ENCODE peak calls at places on chromosomes 11 and 22, in ten cellular contexts. One of them, this sample, is unnamed.

GRCh38 chr22:32265882-32266767 is 11.0 kb upstream of the SLC5A4 start:
- DNase-seq in pancreas: peak; percentile 44
- DNase-seq in GM23338: peak; percentile 89
- DNase-seq in A549: peak; percentile 60
- DNase-seq in uterus: peak; percentile 49
- DNase-seq in thoracic aorta: peak; percentile 45
- DNase-seq in stomach: peak; percentile 69
- DNase-seq in hepatocyte: peak; percentile 88
- DNase-seq in esophagus squamous epithelium: no peak
- DNase-seq in ascending aorta: peak; percentile 82
- DNase-seq in this sample: peak; percentile 66

GRCh38 chr22:42648368-42649260 is 578 bp downstream of the CYB5R3 start:
- DNase-seq in thoracic aorta: no peak
- DNase-seq in ascending aorta: peak; percentile 78
- DNase-seq in uterus: peak; percentile 50
- DNase-seq in A549: peak; percentile 43
- DNase-seq in esophagus squamous epithelium: no peak
- DNase-seq in stomach: peak; percentile 79
- DNase-seq in pancreas: peak; percentile 78
- DNase-seq in GM23338: no peak
- DNase-seq in hepatocyte: peak; percentile 79
- DNase-seq in this sample: peak; percentile 89

GRCh38 chr11:31940396-31941037 is 129.4 kb upstream of the PAX6 start:
- DNase-seq in thoracic aorta: no peak
- DNase-seq in stomach: no peak
- DNase-seq in pancreas: no peak
- DNase-seq in hepatocyte: no peak
- DNase-seq in ascending aorta: no peak
- DNase-seq in uterus: no peak
- DNase-seq in esophagus squamous epithelium: no peak
- DNase-seq in A549: no peak
- DNase-seq in GM23338: no peak
- DNase-seq in this sample: no peak

GRCh38 chr22:43448048-43448447 is 36.2 kb downstream of the MPPED1 start:
- DNase-seq in thoracic aorta: no peak
- DNase-seq in hepatocyte: no peak
- DNase-seq in pancreas: no peak
- DNase-seq in GM23338: no peak
- DNase-seq in stomach: no peak
- DNase-seq in ascending aorta: no peak
- DNase-seq in uterus: no peak
- DNase-seq in A549: no peak
- DNase-seq in esophagus squamous epithelium: no peak
- DNase-seq in this sample: no peak

GRCh38 chr11:99240192-99241030 is 219.7 kb downstream of the CNTN5 start:
- DNase-seq in hepatocyte: no peak
- DNase-seq in uterus: no peak
- DNase-seq in stomach: no peak
- DNase-seq in esophagus squamous epithelium: no peak
- DNase-seq in A549: peak; percentile 1
- DNase-seq in pancreas: no peak
- DNase-seq in GM23338: no peak
- DNase-seq in thoracic aorta: no peak
- DNase-seq in ascending aorta: no peak
- DNase-seq in this sample: no peak

GRCh38 chr22:33519140-33519973 is 400.9 kb downstream of the LARGE1 start:
- DNase-seq in pancreas: no peak
- DNase-seq in A549: peak; percentile 71
- DNase-seq in ascending aorta: no peak
- DNase-seq in uterus: peak; percentile 65
- DNase-seq in esophagus squamous epithelium: no peak
- DNase-seq in hepatocyte: peak; percentile 79
- DNase-seq in GM23338: peak; percentile 84
- DNase-seq in thoracic aorta: no peak
- DNase-seq in stomach: no peak
- DNase-seq in this sample: peak; percentile 22

GRCh38 chr11:15580056-15580774 is 465.5 kb downstream of the INSC start:
- DNase-seq in GM23338: no peak
- DNase-seq in esophagus squamous epithelium: no peak
- DNase-seq in pancreas: no peak
- DNase-seq in ascending aorta: no peak
- DNase-seq in stomach: no peak
- DNase-seq in thoracic aorta: no peak
- DNase-seq in hepatocyte: no peak
- DNase-seq in A549: no peak
- DNase-seq in uterus: no peak
- DNase-seq in this sample: no peak

GRCh38 chr11:19656140-19656541 is 56.5 kb upstream of the NAV2 start:
- DNase-seq in A549: no peak
- DNase-seq in thoracic aorta: no peak
- DNase-seq in uterus: no peak
- DNase-seq in ascending aorta: no peak
- DNase-seq in stomach: no peak
- DNase-seq in GM23338: peak; percentile 7
- DNase-seq in esophagus squamous epithelium: no peak
- DNase-seq in hepatocyte: no peak
- DNase-seq in pancreas: no peak
- DNase-seq in this sample: no peak

GRCh38 chr11:32210601-32211000 is 119.7 kb downstream of the RCN1 start:
- DNase-seq in stomach: no peak
- DNase-seq in ascending aorta: no peak
- DNase-seq in A549: peak; percentile 39
- DNase-seq in uterus: no peak
- DNase-seq in hepatocyte: no peak
- DNase-seq in pancreas: no peak
- DNase-seq in esophagus squamous epithelium: no peak
- DNase-seq in thoracic aorta: no peak
- DNase-seq in GM23338: no peak
- DNase-seq in this sample: no peak

GRCh38 chr11:120142072-120142423 is 4.1 kb upstream of the TRIM29 start:
- DNase-seq in hepatocyte: no peak
- DNase-seq in uterus: no peak
- DNase-seq in GM23338: no peak
- DNase-seq in stomach: no peak
- DNase-seq in A549: no peak
- DNase-seq in thoracic aorta: no peak
- DNase-seq in pancreas: no peak
- DNase-seq in esophagus squamous epithelium: no peak
- DNase-seq in ascending aorta: no peak
- DNase-seq in this sample: no peak

GRCh38 chr11:100789500-100789899 is 102.4 kb downstream of the ARHGAP42 start:
- DNase-seq in A549: peak; percentile 44
- DNase-seq in hepatocyte: peak; percentile 35
- DNase-seq in ascending aorta: no peak
- DNase-seq in esophagus squamous epithelium: no peak
- DNase-seq in GM23338: no peak
- DNase-seq in uterus: no peak
- DNase-seq in pancreas: peak; percentile 57
- DNase-seq in stomach: no peak
- DNase-seq in thoracic aorta: no peak
- DNase-seq in this sample: peak; percentile 47

GRCh38 chr11:75537740-75538139 is 12.0 kb upstream of the GDPD5 start:
- DNase-seq in uterus: no peak
- DNase-seq in thoracic aorta: no peak
- DNase-seq in pancreas: no peak
- DNase-seq in ascending aorta: no peak
- DNase-seq in A549: no peak
- DNase-seq in esophagus squamous epithelium: no peak
- DNase-seq in stomach: no peak
- DNase-seq in GM23338: no peak
- DNase-seq in hepatocyte: no peak
- DNase-seq in this sample: no peak

GRCh38 chr11:75539459-75540022 is 13.8 kb upstream of the GDPD5 start:
- DNase-seq in ascending aorta: no peak
- DNase-seq in stomach: no peak
- DNase-seq in thoracic aorta: no peak
- DNase-seq in hepatocyte: no peak
- DNase-seq in uterus: no peak
- DNase-seq in esophagus squamous epithelium: no peak
- DNase-seq in GM23338: no peak
- DNase-seq in A549: no peak
- DNase-seq in pancreas: no peak
- DNase-seq in this sample: no peak

GRCh38 chr11:75538150-75538942 is 12.6 kb upstream of the GDPD5 start:
- DNase-seq in A549: no peak
- DNase-seq in ascending aorta: no peak
- DNase-seq in thoracic aorta: no peak
- DNase-seq in pancreas: no peak
- DNase-seq in uterus: no peak
- DNase-seq in GM23338: no peak
- DNase-seq in hepatocyte: no peak
- DNase-seq in stomach: no peak
- DNase-seq in esophagus squamous epithelium: no peak
- DNase-seq in this sample: no peak

GRCh38 chr11:75535039-75535563 is 9.4 kb upstream of the GDPD5 start:
- DNase-seq in esophagus squamous epithelium: no peak
- DNase-seq in stomach: no peak
- DNase-seq in ascending aorta: no peak
- DNase-seq in pancreas: no peak
- DNase-seq in thoracic aorta: no peak
- DNase-seq in GM23338: no peak
- DNase-seq in uterus: no peak
- DNase-seq in hepatocyte: no peak
- DNase-seq in A549: no peak
- DNase-seq in this sample: no peak

GRCh38 chr11:75536786-75537629 is 11.3 kb upstream of the GDPD5 start:
- DNase-seq in uterus: no peak
- DNase-seq in ascending aorta: no peak
- DNase-seq in esophagus squamous epithelium: no peak
- DNase-seq in stomach: no peak
- DNase-seq in hepatocyte: no peak
- DNase-seq in A549: peak; percentile 60
- DNase-seq in GM23338: no peak
- DNase-seq in pancreas: no peak
- DNase-seq in thoracic aorta: no peak
- DNase-seq in this sample: no peak
- H3K4me3 ChIP-seq in uterus: no peak overlapping the region
- H3K4me3 ChIP-seq in ascending aorta: no peak overlapping the region
- H3K4me3 ChIP-seq in esophagus squamous epithelium: no peak overlapping the region
- H3K4me3 ChIP-seq in stomach: no peak overlapping the region
- H3K4me3 ChIP-seq in hepatocyte: no peak overlapping the region
- H3K4me3 ChIP-seq in A549: no peak overlapping the region
- H3K4me3 ChIP-seq in GM23338: no peak overlapping the region
- H3K4me3 ChIP-seq in pancreas: no peak overlapping the region
- H3K4me3 ChIP-seq in thoracic aorta: no peak overlapping the region
- H3K4me3 ChIP-seq in this sample: no peak overlapping the region

GRCh38 chr11:24739637-24740036 is 242.8 kb downstream of the LUZP2 start:
- DNase-seq in pancreas: no peak
- DNase-seq in esophagus squamous epithelium: no peak
- DNase-seq in stomach: no peak
- DNase-seq in ascending aorta: no peak
- DNase-seq in GM23338: no peak
- DNase-seq in uterus: no peak
- DNase-seq in thoracic aorta: no peak
- DNase-seq in hepatocyte: no peak
- DNase-seq in A549: no peak
- DNase-seq in this sample: no peak

GRCh38 chr11:24734742-24735141 is 237.9 kb downstream of the LUZP2 start:
- DNase-seq in uterus: no peak
- DNase-seq in stomach: no peak
- DNase-seq in pancreas: no peak
- DNase-seq in ascending aorta: no peak
- DNase-seq in thoracic aorta: no peak
- DNase-seq in A549: no peak
- DNase-seq in esophagus squamous epithelium: no peak
- DNase-seq in hepatocyte: peak; percentile 6
- DNase-seq in GM23338: no peak
- DNase-seq in this sample: no peak

GRCh38 chr11:24738972-24739371 is 242.1 kb downstream of the LUZP2 start:
- DNase-seq in pancreas: no peak
- DNase-seq in esophagus squamous epithelium: no peak
- DNase-seq in hepatocyte: no peak
- DNase-seq in GM23338: no peak
- DNase-seq in stomach: no peak
- DNase-seq in thoracic aorta: no peak
- DNase-seq in ascending aorta: no peak
- DNase-seq in A549: no peak
- DNase-seq in uterus: no peak
- DNase-seq in this sample: no peak
- TF ChIP-seq CTCF in pancreas: no peak
- TF ChIP-seq CTCF in esophagus squamous epithelium: no peak
- TF ChIP-seq CTCF in hepatocyte: no peak
- TF ChIP-seq CTCF in GM23338: no peak
- TF ChIP-seq CTCF in stomach: no peak
- TF ChIP-seq CTCF in thoracic aorta: no peak
- TF ChIP-seq CTCF in ascending aorta: no peak
- TF ChIP-seq CTCF in A549: no peak
- TF ChIP-seq CTCF in uterus: no peak
- TF ChIP-seq CTCF in this sample: no peak

GRCh38 chr11:86523738-86524602 is 148.4 kb downstream of the ME3 start:
- DNase-seq in stomach: peak; percentile 39
- DNase-seq in thoracic aorta: no peak
- DNase-seq in esophagus squamous epithelium: no peak
- DNase-seq in hepatocyte: peak; percentile 78
- DNase-seq in uterus: no peak
- DNase-seq in A549: peak; percentile 98
- DNase-seq in GM23338: no peak
- DNase-seq in ascending aorta: peak; percentile 75
- DNase-seq in pancreas: peak; percentile 34
- DNase-seq in this sample: no peak
- H3K27ac ChIP-seq in stomach: peak overlapping the region; percentile 57
- H3K27ac ChIP-seq in thoracic aorta: peak overlapping the region; percentile 55
- H3K27ac ChIP-seq in esophagus squamous epithelium: peak overlapping the region; percentile 73
- H3K27ac ChIP-seq in hepatocyte: peak overlapping the region; percentile 85
- H3K27ac ChIP-seq in uterus: peak overlapping the region; percentile 79
- H3K27ac ChIP-seq in A549: peak overlapping the region; percentile 90
- H3K27ac ChIP-seq in GM23338: no peak overlapping the region
- H3K27ac ChIP-seq in ascending aorta: peak overlapping the region; percentile 79
- H3K27ac ChIP-seq in pancreas: peak overlapping the region; percentile 77
- H3K27ac ChIP-seq in this sample: peak overlapping the region; percentile 42

GRCh38 chr11:128697645-128698174 is 3.8 kb downstream of the FLI1 start:
- DNase-seq in stomach: no peak
- DNase-seq in hepatocyte: no peak
- DNase-seq in GM23338: no peak
- DNase-seq in thoracic aorta: no peak
- DNase-seq in esophagus squamous epithelium: no peak
- DNase-seq in ascending aorta: no peak
- DNase-seq in uterus: no peak
- DNase-seq in A549: no peak
- DNase-seq in pancreas: no peak
- DNase-seq in this sample: no peak

GRCh38 chr11:128694618-128695481 is 978 bp downstream of the FLI1 start:
- DNase-seq in ascending aorta: no peak
- DNase-seq in thoracic aorta: no peak
- DNase-seq in esophagus squamous epithelium: no peak
- DNase-seq in stomach: no peak
- DNase-seq in uterus: no peak
- DNase-seq in hepatocyte: no peak
- DNase-seq in pancreas: no peak
- DNase-seq in A549: no peak
- DNase-seq in GM23338: peak; percentile 75
- DNase-seq in this sample: no peak

GRCh38 chr11:128692750-128693578 is 908 bp upstream of the FLI1 start:
- DNase-seq in uterus: no peak
- DNase-seq in stomach: no peak
- DNase-seq in ascending aorta: no peak
- DNase-seq in esophagus squamous epithelium: no peak
- DNase-seq in pancreas: no peak
- DNase-seq in thoracic aorta: no peak
- DNase-seq in GM23338: peak; percentile 63
- DNase-seq in A549: peak; percentile 10
- DNase-seq in hepatocyte: no peak
- DNase-seq in this sample: peak; percentile 27

GRCh38 chr11:128696930-128697329 is 3.1 kb downstream of the FLI1 start:
- DNase-seq in stomach: no peak
- DNase-seq in esophagus squamous epithelium: no peak
- DNase-seq in ascending aorta: no peak
- DNase-seq in uterus: no peak
- DNase-seq in thoracic aorta: no peak
- DNase-seq in hepatocyte: no peak
- DNase-seq in pancreas: no peak
- DNase-seq in A549: no peak
- DNase-seq in GM23338: no peak
- DNase-seq in this sample: no peak

GRCh38 chr11:128695539-128696221 is 1.8 kb downstream of the FLI1 start:
- DNase-seq in stomach: no peak
- DNase-seq in esophagus squamous epithelium: no peak
- DNase-seq in hepatocyte: no peak
- DNase-seq in A549: no peak
- DNase-seq in pancreas: no peak
- DNase-seq in thoracic aorta: no peak
- DNase-seq in uterus: no peak
- DNase-seq in ascending aorta: peak; percentile 83
- DNase-seq in GM23338: no peak
- DNase-seq in this sample: peak; percentile 54
- H3K4me3 ChIP-seq in stomach: peak overlapping the region; percentile 63
- H3K4me3 ChIP-seq in esophagus squamous epithelium: peak overlapping the region; percentile 64
- H3K4me3 ChIP-seq in hepatocyte: no peak overlapping the region
- H3K4me3 ChIP-seq in A549: no peak overlapping the region
- H3K4me3 ChIP-seq in pancreas: no peak overlapping the region
- H3K4me3 ChIP-seq in thoracic aorta: peak overlapping the region; percentile 95
- H3K4me3 ChIP-seq in uterus: peak overlapping the region; percentile 42
- H3K4me3 ChIP-seq in ascending aorta: peak overlapping the region; percentile 66
- H3K4me3 ChIP-seq in GM23338: peak overlapping the region; percentile 81
- H3K4me3 ChIP-seq in this sample: peak overlapping the region; percentile 42

This sample was measured in transverse colon.